ENCODE peak calls at places on chromosome 19, in ten cellular contexts. O is fibroblast of mammary gland; Y is stimulated activated CD4-positive, alpha-beta T cell treated with anti-CD3 and anti-CD28 coated beads, Interleukin-4, amount 100 ng/mL, for 24 hours; V is IMR-90; P is iris pigment epithelial cell; I is heart right ventricle; D is GM04503; Q is H7; W is lower leg skin; M is cortex of kidney. K is an unnamed sample.

GRCh38 chr19:5337886-5338595 is 2.6 kb downstream of the PTPRS start:
- DNase-seq in I (no peak), P (no peak), Y (no peak), Q (peak; percentile 63), D (no peak), W (no peak), V (no peak), M (no peak), O (no peak), K (no peak)

GRCh38 chr19:38658462-38659306 is 11.2 kb downstream of the ACTN4 start:
- DNase-seq in O (peak; percentile 100), D (peak; percentile 99), M (no peak), P (peak; percentile 100), W (no peak), Y (no peak), Q (no peak), V (peak; percentile 100), I (no peak), K (peak; percentile 100)

GRCh38 chr19:56294557-56294956 is 20.1 kb downstream of the ZSCAN5A start:
- DNase-seq in D (no peak), V (peak; percentile 15), Q (no peak), W (no peak), M (no peak), P (peak; percentile 25), Y (no peak), I (no peak), O (peak; percentile 33), K (no peak)

GRCh38 chr19:3712663-3713531 is 4.7 kb downstream of the TJP3 start:
- DNase-seq in D (no peak), W (no peak), O (no peak), I (no peak), M (no peak), Q (peak; percentile 4), V (no peak), P (no peak), Y (no peak), K (no peak)

GRCh38 chr19:47381653-47382279 is 32.7 kb downstream of the DHX34 start:
- DNase-seq in D (no peak), M (no peak), Y (no peak), W (no peak), I (no peak), V (no peak), Q (no peak), O (no peak), P (no peak), K (no peak)

GRCh38 chr19:49653466-49653806 is 11.4 kb downstream of the SCAF1 start:
- DNase-seq in W (no peak), D (no peak), Y (no peak), V (no peak), M (no peak), P (no peak), O (no peak), Q (no peak), I (no peak), K (no peak)

GRCh38 chr19:9958451-9958850 is 22.1 kb upstream of the OLFM2 start:
- DNase-seq in D (peak; percentile 90), W (no peak), P (peak; percentile 87), I (no peak), M (no peak), Y (no peak), O (peak; percentile 93), Q (no peak), V (peak; percentile 91), K (peak; percentile 99)

GRCh38 chr19:56423985-56424353 is 19.8 kb downstream of the ZNF583 start:
- DNase-seq in V (no peak), P (no peak), Q (no peak), O (peak; percentile 5), Y (no peak), W (no peak), D (no peak), I (no peak), M (no peak), K (no peak)

GRCh38 chr19:8004723-8005513 is 523 bp downstream of the ELAVL1 start:
- DNase-seq in W (no peak), I (no peak), Q (peak; percentile 84), O (peak; percentile 25), D (no peak), P (peak; percentile 44), M (no peak), Y (peak; percentile 32), V (peak; percentile 21), K (peak; percentile 27)

K was measured in AG10803.